ENCODE peak calls at places on chromosomes 1 and 21, in nine cellular contexts. C is EL, X is frontal cortex, Q is heart left ventricle, H is progenitor cell of endocrine pancreas, O is cardiac fibroblast, I is breast epithelium, S is dorsolateral prefrontal cortex, P is IMR-90. V is an unnamed sample.
A peak's percentile ranks its signal among the peaks of the same experiment; 100 is the strongest.

GRCh38 chr1:70034403-70034802 is 171.0 kb downstream of the LRRC40 start:
- DNase-seq in C (peak; percentile 71), P (peak; percentile 77), H (no peak), Q (no peak), S (no peak), I (no peak), O (peak; percentile 74), X (no peak), V (no peak)

GRCh38 chr1:6508154-6508875 is 16.8 kb upstream of the PLEKHG5 start:
- DNase-seq in O (no peak), C (no peak), H (no peak), I (no peak), X (no peak), P (no peak), S (no peak), Q (no peak), V (no peak)

GRCh38 chr21:45413922-45414321 is 9.0 kb downstream of the COL18A1 start:
- DNase-seq in P (no peak), C (no peak), O (no peak), H (no peak), Q (peak; percentile 15), S (no peak), I (no peak), X (no peak), V (no peak)

GRCh38 chr1:104933846-104934245 is 1184.1 kb downstream of the AMY1C start:
- DNase-seq in H (no peak), Q (no peak), O (no peak), C (no peak), I (no peak), P (no peak), X (no peak), S (no peak), V (no peak)

GRCh38 chr1:163315773-163316374 is 5.9 kb upstream of the NUF2 start:
- DNase-seq in H (no peak), C (peak; percentile 56), X (no peak), O (peak; percentile 73), S (no peak), Q (no peak), I (no peak), P (peak; percentile 68), V (peak; percentile 22)

GRCh38 chr1:245292571-245292970 is 137.8 kb downstream of the KIF26B start:
- DNase-seq in I (no peak), C (no peak), P (no peak), H (no peak), S (no peak), Q (no peak), O (no peak), X (no peak), V (no peak)

GRCh38 chr1:239719642-239720258 is 333.4 kb downstream of the CHRM3 start:
- DNase-seq in X (no peak), S (no peak), P (no peak), Q (no peak), H (no peak), I (no peak), C (no peak), O (no peak), V (peak; percentile 3)

GRCh38 chr1:90614872-90615271 is 102.2 kb downstream of the BARHL2 start:
- DNase-seq in X (no peak), I (no peak), P (no peak), S (no peak), O (no peak), C (peak; percentile 2), H (no peak), Q (no peak), V (no peak)

GRCh38 chr1:204711947-204712701 is 26.6 kb upstream of the LRRN2 start:
- DNase-seq in H (no peak), S (peak; percentile 55), Q (peak; percentile 45), O (no peak), C (no peak), X (no peak), I (no peak), P (no peak), V (no peak)

GRCh38 chr1:167762061-167762746 is 40.4 kb downstream of the MPZL1 start:
- DNase-seq in C (no peak), O (no peak), I (no peak), P (no peak), X (no peak), S (no peak), H (no peak), Q (no peak), V (no peak)

GRCh38 chr1:201640624-201641023 is 101.7 kb downstream of the NAV1 start:
- DNase-seq in P (peak; percentile 95), O (peak; percentile 78), I (no peak), X (no peak), S (no peak), Q (peak; percentile 75), C (peak; percentile 39), H (no peak), V (no peak)

V was measured in effector CD8-positive, alpha-beta T cell.